ENCODE peak calls at places on chromosomes 16 and 17, in eight cellular contexts. Q, E, U, X, N, V, J and L are unnamed samples.
A peak's percentile ranks its signal among the peaks of the same experiment; 100 is the strongest.

GRCh38 chr17:48128411-48128810 is 20.8 kb downstream of the SNX11 start:
- DNase-seq in Q (no peak), E (no peak), U (no peak), X (no peak), N (no peak), V (no peak), J (no peak), L (no peak)

GRCh38 chr16:82509636-82510035 is 117.1 kb upstream of the CDH13 start:
- DNase-seq in Q (no peak), E (no peak), U (no peak), X (no peak), N (no peak), V (no peak), J (no peak), L (no peak)

GRCh38 chr16:49701867-49702494 is 153.9 kb downstream of the ZNF423 start:
- DNase-seq in Q (no peak), E (peak; percentile 93), U (peak; percentile 82), X (peak; percentile 6), N (peak; percentile 4), V (no peak), J (peak; percentile 33), L (no peak)

GRCh38 chr17:31422443-31422842 is 31.0 kb downstream of the RAB11FIP4 start:
- DNase-seq in Q (no peak), E (no peak), U (no peak), X (no peak), N (no peak), V (no peak), J (no peak), L (no peak)

GRCh38 chr17:5422505-5422904 is 2.5 kb downstream of the RPAIN start:
- DNase-seq in Q (no peak), E (peak; percentile 21), U (no peak), X (peak; percentile 61), N (peak; percentile 45), V (no peak), J (no peak), L (peak; percentile 92)

GRCh38 chr17:61734012-61734411 is 129.3 kb downstream of the BRIP1 start:
- DNase-seq in Q (no peak), E (no peak), U (no peak), X (no peak), N (no peak), V (no peak), J (no peak), L (no peak)

GRCh38 chr16:57510016-57510871 is 24.0 kb upstream of the DOK4 start:
- DNase-seq in Q (no peak), E (no peak), U (peak; percentile 27), X (no peak), N (no peak), V (no peak), J (no peak), L (no peak)

GRCh38 chr16:35302859-35303258 is 1843.4 kb downstream of the TP53TG3F start:
- DNase-seq in Q (no peak), E (no peak), U (no peak), X (no peak), N (no peak), V (no peak), J (no peak), L (no peak)

GRCh38 chr17:66767164-66767933 is 67.6 kb upstream of the CACNG5 start:
- DNase-seq in Q (no peak), E (no peak), U (no peak), X (no peak), N (no peak), V (no peak), J (no peak), L (no peak)

GRCh38 chr17:62611767-62612166 is 15.7 kb upstream of the MRC2 start:
- DNase-seq in Q (no peak), E (no peak), U (no peak), X (no peak), N (no peak), V (no peak), J (no peak), L (no peak)

GRCh38 chr16:14559809-14560227 is 70.2 kb downstream of the PARN start:
- DNase-seq in Q (no peak), E (peak; percentile 32), U (no peak), X (no peak), N (no peak), V (peak; percentile 79), J (peak; percentile 71), L (peak; percentile 37)

GRCh38 chr16:12228607-12229499 is 252.3 kb downstream of the SNX29 start:
- DNase-seq in Q (peak; percentile 20), E (peak; percentile 62), U (no peak), X (peak; percentile 86), N (peak; percentile 71), V (no peak), J (peak; percentile 26), L (peak; percentile 52)

GRCh38 chr16:31087481-31087880 is 1.3 kb downstream of the PRSS53 start:
- DNase-seq in Q (no peak), E (no peak), U (no peak), X (no peak), N (no peak), V (no peak), J (no peak), L (no peak)

GRCh38 chr16:66265556-66266133 is 100.8 kb upstream of the CDH5 start:
- DNase-seq in Q (no peak), E (no peak), U (no peak), X (no peak), N (no peak), V (peak; percentile 31), J (no peak), L (no peak)

GRCh38 chr17:57902800-57903759 is 52.1 kb downstream of the CUEDC1 start:
- DNase-seq in Q (no peak), E (peak; percentile 87), U (peak; percentile 92), X (peak; percentile 91), N (peak; percentile 62), V (peak; percentile 96), J (peak; percentile 98), L (peak; percentile 97)

DNA sequence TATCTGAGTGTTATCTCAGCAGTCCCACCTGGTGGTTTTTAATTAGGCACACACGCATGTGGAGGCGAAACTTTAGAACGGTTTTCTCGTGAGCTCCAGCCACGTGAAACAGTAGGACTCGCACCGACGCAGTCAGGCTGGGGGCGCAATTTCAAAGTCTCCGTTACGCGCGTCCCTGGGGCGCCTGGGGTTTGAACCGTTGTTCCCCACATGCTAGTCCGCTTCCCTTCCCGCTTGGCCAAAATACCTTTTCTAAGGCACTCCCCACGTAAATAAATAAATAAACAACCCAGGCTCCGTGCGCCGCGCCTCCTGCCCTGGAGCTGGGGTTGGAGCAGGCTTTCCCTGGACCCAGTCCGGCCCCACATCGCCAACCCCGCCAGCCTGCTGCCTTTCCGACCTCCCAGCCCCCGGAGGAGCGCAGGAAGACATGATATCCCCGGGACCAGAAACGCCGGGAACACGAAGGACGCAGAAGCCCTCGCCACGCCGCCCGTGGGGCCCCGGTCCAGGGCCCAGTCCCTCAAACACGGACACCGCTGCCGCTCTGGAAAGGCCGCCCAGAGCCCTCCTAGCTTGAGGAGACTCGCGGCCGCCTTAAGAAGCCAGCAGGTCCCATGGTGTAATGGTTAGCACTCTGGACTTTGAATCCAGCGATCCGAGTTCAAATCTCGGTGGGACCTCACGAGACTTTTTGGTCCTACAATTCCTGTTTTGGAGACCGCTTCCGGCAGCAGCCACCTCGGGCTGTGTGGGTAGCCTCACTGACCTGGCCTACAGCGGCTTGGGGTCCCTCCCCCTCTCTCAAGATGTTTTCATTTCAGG is 18.2 kb downstream of the GNGT2 start:
- DNase-seq in Q (peak; percentile 45), E (peak; percentile 90), U (peak; percentile 94), X (peak; percentile 82), N (peak; percentile 48), V (peak; percentile 94), J (peak; percentile 94), L (peak; percentile 88)
- TF ChIP-seq CTCF in Q (peak; percentile 38), E (peak; percentile 15), U (no peak), X (peak; percentile 46), N (peak; percentile 37), V (peak; percentile 44), J (peak; percentile 13), L (peak; percentile 34)

DNA sequence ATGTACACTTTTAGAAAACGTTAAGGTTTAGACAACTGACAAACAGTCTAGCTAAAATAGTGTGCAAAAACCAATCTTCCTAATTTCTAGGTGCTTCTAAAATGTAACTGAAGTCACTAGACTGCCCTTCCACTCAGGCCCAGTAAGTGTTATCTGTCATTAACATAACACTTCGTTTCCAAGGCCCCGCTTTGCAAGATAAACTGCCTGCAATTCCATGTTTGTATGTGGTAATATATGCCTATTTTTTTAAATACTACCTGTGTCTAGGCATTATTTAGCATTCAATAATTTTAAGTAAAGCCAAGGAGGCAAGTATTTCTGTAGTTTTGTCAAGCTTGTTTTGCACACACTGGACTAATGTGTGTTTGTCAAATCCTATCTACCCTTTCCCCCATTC is 3.2 kb downstream of the USP32 start:
- DNase-seq in Q (no peak), E (no peak), U (no peak), X (no peak), N (no peak), V (no peak), J (peak; percentile 22), L (no peak)
- H3K4me3 ChIP-seq in Q (peak overlapping the region; percentile 1), E (no peak overlapping the region), U (no peak overlapping the region), X (no peak overlapping the region), N (no peak overlapping the region), V (no peak overlapping the region), J (no peak overlapping the region), L (no peak overlapping the region)

GRCh38 chr16:68636818-68637217 is 8.3 kb upstream of the CDH3 start:
- DNase-seq in Q (no peak), E (no peak), U (no peak), X (no peak), N (no peak), V (no peak), J (no peak), L (peak; percentile 79)

GRCh38 chr16:68642047-68642435 is 3.1 kb upstream of the CDH3 start:
- DNase-seq in Q (no peak), E (no peak), U (no peak), X (no peak), N (no peak), V (no peak), J (no peak), L (no peak)

GRCh38 chr16:68640972-68641371 is 4.1 kb upstream of the CDH3 start:
- DNase-seq in Q (no peak), E (no peak), U (no peak), X (peak; percentile 31), N (no peak), V (no peak), J (no peak), L (peak; percentile 90)

DNA sequence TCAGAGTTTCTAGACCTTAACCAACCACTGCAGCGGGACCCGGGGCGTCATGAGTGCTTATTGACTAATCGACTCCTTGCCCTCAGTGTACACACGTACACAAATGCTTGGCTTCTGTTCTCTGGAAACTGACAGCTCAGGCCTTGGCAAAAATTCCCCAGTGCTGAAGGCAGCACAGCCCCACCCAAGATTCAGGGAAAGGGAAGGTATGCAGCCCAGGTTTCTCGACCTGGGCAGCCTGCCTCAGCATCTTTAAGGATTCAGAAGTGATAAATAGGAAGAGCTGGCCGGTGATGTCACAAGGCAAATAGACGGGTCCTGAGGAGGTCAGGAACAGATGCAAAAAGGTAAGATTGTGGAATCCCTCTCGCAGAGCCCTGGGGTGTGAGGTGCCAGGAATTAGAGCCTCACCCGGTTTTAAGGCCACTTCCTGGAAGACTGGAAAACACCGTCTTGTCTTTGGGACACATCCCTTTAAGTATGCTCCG is 9.0 kb upstream of the CDH3 start:
- DNase-seq in Q (no peak), E (no peak), U (no peak), X (no peak), N (no peak), V (no peak), J (no peak), L (peak; percentile 99)
- TF ChIP-seq CTCF in Q (no peak), E (no peak), U (no peak), X (no peak), N (no peak), V (no peak), J (no peak), L (no peak)

DNA sequence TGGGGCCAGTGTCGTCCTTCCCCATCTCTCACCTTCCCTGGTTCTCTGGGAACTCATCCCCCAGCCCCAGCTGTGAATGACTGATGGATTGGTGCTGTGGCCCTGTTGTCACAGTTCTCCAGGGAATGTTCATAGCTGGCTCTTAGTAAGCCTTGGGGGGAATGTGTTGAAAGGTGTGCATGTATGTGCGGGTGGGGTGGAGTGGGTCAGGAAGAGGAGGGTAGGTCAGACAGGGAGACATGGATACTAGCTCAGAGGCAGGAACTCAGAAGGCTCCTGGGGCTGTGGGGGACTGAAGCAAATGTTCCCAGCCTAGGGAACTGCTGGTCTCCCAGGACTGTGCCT is 4.3 kb downstream of the DLX4 start:
- DNase-seq in Q (no peak), E (no peak), U (peak; percentile 44), X (no peak), N (no peak), V (no peak), J (no peak), L (no peak)
- H3K4me3 ChIP-seq in Q (no peak overlapping the region), E (no peak overlapping the region), U (no peak overlapping the region), X (no peak overlapping the region), N (no peak overlapping the region), V (no peak overlapping the region), J (no peak overlapping the region), L (no peak overlapping the region)